ENCODE peak calls at places on chromosomes 12 and 14, in six cellular contexts. Y is cerebellum; P is colonic mucosa; Q is T-helper 2 cell; N is COR-L47; K is activated naive CD8-positive, alpha-beta T cell treated with anti-CD3 and anti-CD28 coated beads for 36 hours. E is an unnamed sample.

GRCh38 chr14:49464885-49465284 is 121.3 kb downstream of the RPS29 start:
- DNase-seq in Y (no peak), P (no peak), Q (no peak), N (no peak), K (no peak), E (no peak)

GRCh38 chr12:11795192-11795909 is 145.9 kb downstream of the ETV6 start:
- DNase-seq in Y (no peak), P (peak; percentile 70), Q (no peak), N (no peak), K (no peak), E (no peak)

GRCh38 chr12:92065018-92065499 is 80.6 kb downstream of the BTG1 start:
- DNase-seq in Y (no peak), P (peak; percentile 54), Q (peak; percentile 50), N (peak; percentile 87), K (peak; percentile 48), E (peak; percentile 52)

GRCh38 chr14:34710744-34711143 is 3.6 kb downstream of the CFL2 start:
- DNase-seq in Y (no peak), P (no peak), Q (no peak), N (no peak), K (no peak), E (no peak)

GRCh38 chr12:52769354-52769753 is 7.8 kb downstream of the KRT76 start:
- DNase-seq in Y (no peak), P (no peak), Q (no peak), N (no peak), K (no peak), E (no peak)

GRCh38 chr12:58176296-58176869 is 235.0 kb downstream of the ATP23 start:
- DNase-seq in Y (no peak), P (peak; percentile 45), Q (peak; percentile 37), N (peak; percentile 39), K (peak; percentile 15), E (peak; percentile 36)

GRCh38 chr14:103030741-103031565 is 26.4 kb downstream of the CDC42BPB start:
- DNase-seq in Y (no peak), P (no peak), Q (no peak), N (no peak), K (no peak), E (no peak)

GRCh38 chr14:90349729-90350128 is 18.0 kb upstream of the NRDE2 start:
- DNase-seq in Y (no peak), P (no peak), Q (no peak), N (no peak), K (no peak), E (no peak)

GRCh38 chr12:3537916-3538690 is 47.1 kb downstream of the PRMT8 start:
- DNase-seq in Y (peak; percentile 36), P (no peak), Q (no peak), N (no peak), K (no peak), E (no peak)

GRCh38 chr12:89279499-89279898 is 72.8 kb downstream of the DUSP6 start:
- DNase-seq in Y (no peak), P (no peak), Q (no peak), N (no peak), K (no peak), E (no peak)

GRCh38 chr12:100534625-100535227 is 38.8 kb upstream of the GAS2L3 start:
- DNase-seq in Y (no peak), P (no peak), Q (no peak), N (no peak), K (no peak), E (no peak)

GRCh38 chr12:108722992-108723766 is 8.1 kb downstream of the CORO1C start:
- DNase-seq in Y (no peak), P (no peak), Q (peak; percentile 14), N (no peak), K (no peak), E (no peak)

E was measured in stomach.